ENCODE peak calls at places on chromosomes 1 and 21, in eight cellular contexts. L is PC-9, N is IMR-90, E is suprapubic skin, A is astrocyte, K is ovary, I is spleen, U is fibroblast of lung. Q is an unnamed sample.

GRCh38 chr1:243244420-243244819 is 10.7 kb downstream of the CEP170 start:
- DNase-seq in L (no peak), N (no peak), E (no peak), A (no peak), K (no peak), I (no peak), U (no peak), Q (no peak)

GRCh38 chr1:160705176-160705745 is 6.4 kb downstream of the CD48 start:
- DNase-seq in L (no peak), N (no peak), E (no peak), A (no peak), K (no peak), I (no peak), U (no peak), Q (no peak)

GRCh38 chr1:119554188-119554587 is 47.2 kb downstream of the HSD3B1 start:
- DNase-seq in L (peak; percentile 68), N (peak; percentile 82), E (no peak), A (peak; percentile 98), K (peak; percentile 38), I (no peak), U (peak; percentile 98), Q (peak; percentile 88)

GRCh38 chr1:19640363-19641316 is 3.5 kb upstream of the NBL1 start:
- DNase-seq in L (no peak), N (peak; percentile 26), E (no peak), A (no peak), K (no peak), I (no peak), U (peak; percentile 25), Q (no peak)

GRCh38 chr1:235866207-235866912 is at the start of gene LYST:
- DNase-seq in L (peak; percentile 56), N (peak; percentile 52), E (peak; percentile 77), A (no peak), K (peak; percentile 53), I (peak; percentile 93), U (peak; percentile 32), Q (peak; percentile 37)

GRCh38 chr1:49307452-49307851 is 530.8 kb upstream of the BEND5 start:
- DNase-seq in L (no peak), N (no peak), E (no peak), A (no peak), K (no peak), I (no peak), U (no peak), Q (no peak)

GRCh38 chr1:79006564-79006963 is at the start of gene ADGRL4:
- DNase-seq in L (no peak), N (peak; percentile 50), E (no peak), A (peak; percentile 71), K (no peak), I (peak; percentile 84), U (peak; percentile 79), Q (peak; percentile 67)

GRCh38 chr1:235410467-235410866 is 43.2 kb downstream of the TBCE start:
- DNase-seq in L (no peak), N (no peak), E (no peak), A (no peak), K (no peak), I (no peak), U (no peak), Q (no peak)

GRCh38 chr1:156574039-156574633 is 1.8 kb upstream of the IQGAP3 start:
- DNase-seq in L (no peak), N (no peak), E (no peak), A (no peak), K (no peak), I (no peak), U (no peak), Q (no peak)

GRCh38 chr21:24076179-24076578 is 1531.1 kb downstream of the MRPL39 start:
- DNase-seq in L (no peak), N (peak; percentile 52), E (no peak), A (peak; percentile 0), K (no peak), I (no peak), U (peak; percentile 2), Q (peak; percentile 1)

GRCh38 chr1:232409584-232409983 is 220.3 kb downstream of the SIPA1L2 start:
- DNase-seq in L (no peak), N (no peak), E (no peak), A (no peak), K (no peak), I (no peak), U (no peak), Q (no peak)
- H3K4me3 ChIP-seq in L (no peak overlapping the region), N (no peak overlapping the region), E (no peak overlapping the region), A (no peak overlapping the region), K (no peak overlapping the region), I (no peak overlapping the region), U (no peak overlapping the region), Q (no peak overlapping the region)

GRCh38 chr1:152141971-152142584 is 16.9 kb downstream of the RPTN start:
- DNase-seq in L (peak; percentile 66), N (peak; percentile 54), E (peak; percentile 66), A (peak; percentile 36), K (peak; percentile 35), I (no peak), U (peak; percentile 54), Q (peak; percentile 85)
- TF ChIP-seq CTCF in L (peak; percentile 92), N (peak; percentile 75), E (peak; percentile 50), A (peak; percentile 97), K (no peak), I (peak; percentile 76), U (peak; percentile 97), Q (peak; percentile 86)

GRCh38 chr1:114512595-114513280 is 1.7 kb upstream of the TRIM33 start:
- DNase-seq in L (no peak), N (no peak), E (no peak), A (no peak), K (no peak), I (peak; percentile 79), U (no peak), Q (no peak)
- H3K4me3 ChIP-seq in L (peak overlapping the region; percentile 93), N (no peak overlapping the region), E (peak overlapping the region; percentile 99), A (no peak overlapping the region), K (peak overlapping the region; percentile 81), I (peak overlapping the region; percentile 92), U (no peak overlapping the region), Q (no peak overlapping the region)

GRCh38 chr21:15896501-15896900 is 166.7 kb downstream of the USP25 start:
- DNase-seq in L (no peak), N (no peak), E (no peak), A (no peak), K (no peak), I (no peak), U (no peak), Q (no peak)

GRCh38 chr21:15893902-15894301 is 164.1 kb downstream of the USP25 start:
- DNase-seq in L (no peak), N (no peak), E (no peak), A (no peak), K (no peak), I (no peak), U (no peak), Q (no peak)

GRCh38 chr21:15895142-15896106 is 165.6 kb downstream of the USP25 start:
- DNase-seq in L (no peak), N (peak; percentile 2), E (no peak), A (peak; percentile 17), K (no peak), I (no peak), U (peak; percentile 36), Q (peak; percentile 54)

DNA sequence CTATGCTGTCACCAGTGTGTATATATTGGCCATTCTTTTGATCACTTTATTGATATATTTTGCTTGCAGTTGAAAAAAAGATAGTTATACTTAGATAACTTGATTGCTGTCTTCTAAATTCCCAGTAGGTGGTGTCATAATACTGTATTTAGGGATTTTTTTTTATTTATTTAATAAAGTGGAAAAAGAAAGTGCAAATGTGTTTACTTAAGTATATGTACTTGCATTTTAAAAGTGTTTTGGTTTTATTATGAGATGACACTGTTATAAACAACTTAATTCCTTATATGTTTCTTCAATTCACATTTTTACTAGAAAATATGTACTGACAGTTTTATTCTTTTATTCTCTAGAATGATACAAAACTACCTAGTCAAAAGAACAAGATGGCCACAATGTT is 164.8 kb downstream of the USP25 start:
- DNase-seq in L (no peak), N (peak; percentile 38), E (no peak), A (peak; percentile 23), K (no peak), I (no peak), U (peak; percentile 37), Q (peak; percentile 65)
- TF ChIP-seq CTCF in L (peak; percentile 64), N (peak; percentile 58), E (no peak), A (peak; percentile 38), K (no peak), I (no peak), U (no peak), Q (peak; percentile 54)

Q was measured in fibroblast of the aortic adventitia.